ENCODE peak calls at places on chromosomes 4 and X, in five cellular contexts. X is aorta, M is left ventricle myocardium inferior, K is cardiac muscle cell, I is neuronal stem cell. A is an unnamed sample.

GRCh38 chrX:46326161-46326560 is 219.1 kb downstream of the ZNF674 start:
- DNase-seq in X (no peak), M (no peak), K (peak; percentile 27), I (no peak), A (no peak)

GRCh38 chr4:119587796-119588195 is 40.8 kb downstream of the PDE5A start:
- DNase-seq in X (no peak), M (no peak), K (no peak), I (no peak), A (no peak)

GRCh38 chr4:24748023-24748422 is 47.4 kb upstream of the SOD3 start:
- DNase-seq in X (no peak), M (no peak), K (no peak), I (no peak), A (no peak)

GRCh38 chr4:83589283-83589682 is 53.4 kb downstream of the GPAT3 start:
- DNase-seq in X (no peak), M (no peak), K (no peak), I (no peak), A (no peak)

GRCh38 chrX:20969565-20969964 is 404.7 kb upstream of the CNKSR2 start:
- DNase-seq in X (no peak), M (no peak), K (no peak), I (no peak), A (no peak)

GRCh38 chr4:101597204-101597603 is 193.3 kb upstream of the BANK1 start:
- DNase-seq in X (no peak), M (no peak), K (no peak), I (no peak), A (no peak)

GRCh38 chrX:43493751-43494150 is 162.3 kb upstream of the MAOA start:
- DNase-seq in X (no peak), M (no peak), K (peak; percentile 1), I (no peak), A (no peak)

GRCh38 chrX:120857240-120857639 is 18.4 kb downstream of the CT47B1 start:
- DNase-seq in X (no peak), M (no peak), K (peak; percentile 3), I (no peak), A (peak; percentile 29)

GRCh38 chrX:9135901-9136510 is 102.1 kb upstream of the FAM9B start:
- DNase-seq in X (no peak), M (no peak), K (peak; percentile 45), I (no peak), A (no peak)

GRCh38 chr4:152010680-152011079 is 249.9 kb upstream of the GATB start:
- DNase-seq in X (no peak), M (no peak), K (no peak), I (no peak), A (no peak)

GRCh38 chr4:182235016-182235415 is 8.2 kb upstream of the TENM3 start:
- DNase-seq in X (no peak), M (no peak), K (no peak), I (no peak), A (no peak)

GRCh38 chrX:134544189-134544588 is 84.2 kb downstream of the HPRT1 start:
- DNase-seq in X (no peak), M (no peak), K (peak; percentile 12), I (no peak), A (no peak)

GRCh38 chr4:88008133-88008621 is 742 bp downstream of the PKD2 start:
- DNase-seq in X (peak; percentile 69), M (peak; percentile 43), K (peak; percentile 60), I (peak; percentile 44), A (no peak)

GRCh38 chrX:68571292-68572256 is 72.7 kb downstream of the YIPF6 start:
- DNase-seq in X (no peak), M (no peak), K (peak; percentile 84), I (no peak), A (no peak)

GRCh38 chrX:68983004-68983857 is 154.4 kb downstream of the EFNB1 start:
- DNase-seq in X (no peak), M (no peak), K (no peak), I (no peak), A (no peak)

GRCh38 chr4:172709376-172709775 is 459.2 kb upstream of the GALNT7 start:
- DNase-seq in X (no peak), M (no peak), K (no peak), I (peak; percentile 15), A (no peak)

GRCh38 chrX:74450803-74451449 is 29.6 kb downstream of the SLC16A2 start:
- DNase-seq in X (no peak), M (no peak), K (peak; percentile 91), I (no peak), A (no peak)

GRCh38 chr4:158621729-158622128 is 50.0 kb downstream of the C4orf46 start:
- DNase-seq in X (no peak), M (no peak), K (no peak), I (no peak), A (no peak)

GRCh38 chr4:87589531-87589930 is 18.8 kb upstream of the DSPP start:
- DNase-seq in X (no peak), M (no peak), K (peak; percentile 93), I (no peak), A (no peak)

GRCh38 chrX:18639280-18639679 is 32.6 kb downstream of the RS1 start:
- DNase-seq in X (no peak), M (no peak), K (no peak), I (no peak), A (no peak)

GRCh38 chrX:40971736-40972135 is 113.5 kb upstream of the USP9X start:
- DNase-seq in X (no peak), M (no peak), K (no peak), I (no peak), A (no peak)

GRCh38 chr4:107800058-107800457 is 24.7 kb upstream of the SGMS2 start:
- DNase-seq in X (no peak), M (no peak), K (no peak), I (no peak), A (no peak)

GRCh38 chr4:111991797-111992196 is 153.5 kb upstream of the FAM241A start:
- DNase-seq in X (no peak), M (no peak), K (peak; percentile 30), I (no peak), A (no peak)

GRCh38 chr4:80307774-80308465 is 27.6 kb upstream of the CFAP299 start:
- DNase-seq in X (no peak), M (no peak), K (peak; percentile 54), I (no peak), A (no peak)

GRCh38 chr4:188975271-188975670 is 836.0 kb downstream of the TRIML1 start:
- DNase-seq in X (no peak), M (no peak), K (no peak), I (no peak), A (no peak)

GRCh38 chrX:99394450-99394849 is 1015.6 kb downstream of the PCDH19 start:
- DNase-seq in X (no peak), M (no peak), K (no peak), I (no peak), A (no peak)

GRCh38 chrX:38618152-38618551 is 56.8 kb downstream of the TSPAN7 start:
- DNase-seq in X (no peak), M (no peak), K (no peak), I (no peak), A (no peak)

GRCh38 chrX:85309717-85310116 is 65.9 kb downstream of the ZNF711 start:
- DNase-seq in X (no peak), M (no peak), K (no peak), I (no peak), A (no peak)

GRCh38 chrX:124641737-124642491 is 295.6 kb downstream of the SH2D1A start:
- DNase-seq in X (no peak), M (no peak), K (no peak), I (no peak), A (no peak)

GRCh38 chr4:128688846-128689467 is 120.5 kb upstream of the JADE1 start:
- DNase-seq in X (no peak), M (no peak), K (no peak), I (no peak), A (no peak)

GRCh38 chr4:168167714-168168284 is 75.5 kb downstream of the ANXA10 start:
- DNase-seq in X (no peak), M (no peak), K (peak; percentile 10), I (no peak), A (no peak)

GRCh38 chr4:1315306-1315705 is 25.6 kb downstream of the MAEA start:
- DNase-seq in X (no peak), M (no peak), K (no peak), I (no peak), A (no peak)

GRCh38 chrX:96770315-96770714 is 85.7 kb downstream of the DIAPH2 start:
- DNase-seq in X (no peak), M (no peak), K (peak; percentile 31), I (no peak), A (no peak)

GRCh38 chr4:10656988-10657387 is 27.6 kb downstream of the CLNK start:
- DNase-seq in X (no peak), M (no peak), K (no peak), I (no peak), A (no peak)

GRCh38 chrX:56782362-56782761 is 53.3 kb downstream of the NBDY start:
- DNase-seq in X (no peak), M (no peak), K (no peak), I (no peak), A (no peak)
- H3K4me1 ChIP-seq in X (no peaks in the 10 kb centered on the region), M (no peaks in the 10 kb centered on the region), K (no peaks in the 10 kb centered on the region), I (no peaks in the 10 kb centered on the region), A (no peaks in the 10 kb centered on the region)

DNA sequence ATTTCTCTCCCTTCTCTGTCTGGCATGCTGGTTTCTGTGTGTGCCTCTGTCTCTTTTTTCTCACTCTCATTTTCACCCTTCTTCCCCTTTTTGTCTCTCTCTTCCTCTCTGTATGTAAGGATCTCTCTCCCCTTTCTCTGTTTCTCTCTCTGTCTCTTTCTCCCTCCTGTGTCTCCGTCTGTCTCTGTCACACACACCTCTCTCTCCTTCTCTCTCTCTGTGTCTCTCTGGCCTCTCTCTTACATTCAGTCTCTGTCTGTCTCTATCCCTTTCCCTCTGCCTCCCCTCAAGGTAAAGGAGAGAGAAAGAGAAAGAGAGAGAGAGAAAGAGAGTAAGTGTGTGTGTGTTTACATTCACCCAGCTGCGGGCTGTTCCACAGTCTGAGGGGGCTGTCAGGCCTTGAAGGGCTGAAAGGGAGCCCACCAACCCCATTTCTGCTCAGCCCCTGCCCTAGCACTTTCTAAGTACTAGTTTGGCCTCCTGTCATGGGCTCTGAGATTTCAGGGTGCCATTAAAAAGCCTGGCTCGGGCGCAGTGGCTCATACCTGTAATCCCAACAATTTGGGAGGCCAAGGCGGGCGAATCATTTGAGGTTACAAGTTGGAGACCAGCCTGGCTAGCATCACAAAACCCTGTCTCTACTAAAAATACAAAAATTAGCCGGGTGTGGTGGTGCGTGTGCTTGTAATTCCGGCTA is 9.6 kb upstream of the TSPYL2 start:
- DNase-seq in X (no peak), M (no peak), K (no peak), I (no peak), A (no peak)
- H3K27ac ChIP-seq in X (no peak overlapping the region), M (peak overlapping the region; percentile 52), K (no peak overlapping the region), I (peak overlapping the region; percentile 17), A (no peak overlapping the region)

GRCh38 chr4:141635726-141636076 is 682 bp upstream of the IL15 start:
- DNase-seq in X (no peak), M (no peak), K (no peak), I (no peak), A (no peak)
- H3K27me3 ChIP-seq in X (no peaks in the 10 kb centered on the region), M (no peaks in the 10 kb centered on the region), K (peaks cover 51% of the 10 kb centered on the region), I (peaks cover 29% of the 10 kb centered on the region), A (peaks cover 3% of the 10 kb centered on the region)

GRCh38 chrX:153738056-153738605 is 13.5 kb downstream of the ABCD1 start:
- DNase-seq in X (no peak), M (no peak), K (no peak), I (no peak), A (no peak)

GRCh38 chrX:153735274-153735673 is 10.6 kb downstream of the ABCD1 start:
- DNase-seq in X (no peak), M (no peak), K (no peak), I (no peak), A (no peak)

GRCh38 chrX:153734871-153735270 is 10.2 kb downstream of the ABCD1 start:
- DNase-seq in X (no peak), M (no peak), K (no peak), I (no peak), A (no peak)

GRCh38 chrX:153736871-153737441 is 12.3 kb downstream of the ABCD1 start:
- DNase-seq in X (no peak), M (no peak), K (no peak), I (no peak), A (no peak)

GRCh38 chrX:153736071-153736820 is 11.6 kb downstream of the ABCD1 start:
- DNase-seq in X (no peak), M (no peak), K (no peak), I (no peak), A (no peak)
- H3K4me1 ChIP-seq in X (no peaks in the 10 kb centered on the region), M (no peaks in the 10 kb centered on the region), K (peaks cover 7% of the 10 kb centered on the region), I (no peaks in the 10 kb centered on the region), A (no peaks in the 10 kb centered on the region)

A was measured in iPS DF 6.9.